ENCODE peak calls at places on chromosome 12, in six cellular contexts. One of them, this sample, is unnamed.

GRCh38 chr12:114213055-114213561 is 192.8 kb downstream of the TBX5 start:
- DNase-seq in K562: peak; percentile 17
- DNase-seq in SK-N-SH: no peak
- DNase-seq in HepG2: no peak
- DNase-seq in GM12878: no peak
- DNase-seq in H1: no peak
- DNase-seq in this sample: no peak

GRCh38 chr12:15682826-15683225 is 106.4 kb downstream of the EPS8 start:
- DNase-seq in SK-N-SH: no peak
- DNase-seq in HepG2: no peak
- DNase-seq in H1: no peak
- DNase-seq in GM12878: no peak
- DNase-seq in K562: no peak
- DNase-seq in this sample: no peak

GRCh38 chr12:110012137-110012536 is 12.9 kb downstream of the ANKRD13A start:
- DNase-seq in SK-N-SH: no peak
- DNase-seq in HepG2: peak; percentile 37
- DNase-seq in GM12878: no peak
- DNase-seq in K562: no peak
- DNase-seq in H1: no peak
- DNase-seq in this sample: no peak

GRCh38 chr12:9163392-9163791 is 44.8 kb downstream of the PZP start:
- DNase-seq in SK-N-SH: no peak
- DNase-seq in GM12878: no peak
- DNase-seq in HepG2: peak; percentile 12
- DNase-seq in H1: no peak
- DNase-seq in K562: no peak
- DNase-seq in this sample: no peak

GRCh38 chr12:93884794-93885460 is 207.8 kb downstream of the CRADD start:
- DNase-seq in HepG2: no peak
- DNase-seq in GM12878: no peak
- DNase-seq in K562: no peak
- DNase-seq in H1: no peak
- DNase-seq in SK-N-SH: no peak
- DNase-seq in this sample: no peak

GRCh38 chr12:63918788-63919300 is 74.3 kb downstream of the SRGAP1 start:
- DNase-seq in H1: no peak
- DNase-seq in GM12878: no peak
- DNase-seq in SK-N-SH: no peak
- DNase-seq in HepG2: peak; percentile 88
- DNase-seq in K562: no peak
- DNase-seq in this sample: no peak

GRCh38 chr12:121513464-121514183 is 67.2 kb downstream of the KDM2B start:
- DNase-seq in H1: peak; percentile 38
- DNase-seq in HepG2: peak; percentile 78
- DNase-seq in SK-N-SH: peak; percentile 88
- DNase-seq in K562: peak; percentile 99
- DNase-seq in GM12878: no peak
- DNase-seq in this sample: no peak

GRCh38 chr12:57240926-57241555 is 9.9 kb downstream of the STAC3 start:
- DNase-seq in SK-N-SH: peak; percentile 63
- DNase-seq in H1: no peak
- DNase-seq in K562: no peak
- DNase-seq in GM12878: no peak
- DNase-seq in HepG2: no peak
- DNase-seq in this sample: no peak

DNA sequence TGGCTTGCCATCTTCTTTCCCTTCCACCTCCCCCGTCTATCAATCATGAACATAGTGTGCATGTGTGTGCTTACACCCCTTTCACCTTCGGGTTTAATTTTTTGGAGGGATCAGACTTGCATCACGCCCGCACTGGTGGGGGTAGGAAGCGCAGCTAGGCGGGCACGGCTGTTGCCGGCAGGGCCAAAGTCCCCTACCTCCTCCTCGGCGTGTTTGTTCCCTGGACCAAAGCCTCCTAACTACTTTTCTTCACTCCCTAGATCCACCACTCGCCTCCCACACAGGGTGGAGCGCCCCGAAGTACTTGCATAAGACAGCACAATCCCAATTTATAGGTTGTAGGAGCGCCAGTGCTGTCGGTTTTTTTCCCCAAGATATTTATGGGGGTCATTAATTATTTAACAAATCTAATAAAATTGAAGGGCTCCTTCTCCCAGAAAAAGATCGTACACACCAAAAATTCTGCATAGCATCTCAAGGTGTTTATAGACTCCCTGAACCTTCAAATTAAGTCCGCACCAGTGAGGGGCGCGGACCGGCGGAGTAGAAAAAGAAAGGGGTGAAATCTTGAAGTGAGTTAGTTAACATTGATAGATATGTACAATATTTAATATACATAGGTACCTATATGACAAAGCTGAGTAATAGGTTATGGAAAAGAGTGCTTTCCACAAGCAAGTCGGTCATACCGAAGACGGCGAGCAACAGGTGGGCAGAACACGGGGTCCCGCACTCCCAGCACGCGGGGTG is 714 bp downstream of the PKP2 start:
- DNase-seq in SK-N-SH: no peak
- DNase-seq in GM12878: no peak
- DNase-seq in K562: peak; percentile 20
- DNase-seq in H1: no peak
- DNase-seq in HepG2: peak; percentile 25
- DNase-seq in this sample: no peak
- TF ChIP-seq GABPA in SK-N-SH: no peak
- TF ChIP-seq GABPA in GM12878: no peak
- TF ChIP-seq GABPA in K562: no peak
- TF ChIP-seq GABPA in H1: no peak
- TF ChIP-seq GABPA in HepG2: no peak
- TF ChIP-seq GABPA in this sample: no peak

GRCh38 chr12:96238336-96239031 is 44.3 kb downstream of the ELK3 start:
- DNase-seq in GM12878: no peak
- DNase-seq in H1: no peak
- DNase-seq in HepG2: no peak
- DNase-seq in SK-N-SH: no peak
- DNase-seq in K562: no peak
- DNase-seq in this sample: no peak

GRCh38 chr12:96240656-96241055 is 46.5 kb downstream of the ELK3 start:
- DNase-seq in H1: no peak
- DNase-seq in K562: no peak
- DNase-seq in HepG2: no peak
- DNase-seq in GM12878: no peak
- DNase-seq in SK-N-SH: peak; percentile 57
- DNase-seq in this sample: no peak

GRCh38 chr12:96240251-96240650 is 46.1 kb downstream of the ELK3 start:
- DNase-seq in H1: no peak
- DNase-seq in K562: no peak
- DNase-seq in GM12878: no peak
- DNase-seq in SK-N-SH: peak; percentile 49
- DNase-seq in HepG2: no peak
- DNase-seq in this sample: no peak

GRCh38 chr12:96241484-96242256 is 47.5 kb downstream of the ELK3 start:
- DNase-seq in GM12878: no peak
- DNase-seq in K562: no peak
- DNase-seq in HepG2: no peak
- DNase-seq in SK-N-SH: no peak
- DNase-seq in H1: no peak
- DNase-seq in this sample: no peak

GRCh38 chr12:96239711-96240234 is 45.6 kb downstream of the ELK3 start:
- DNase-seq in HepG2: no peak
- DNase-seq in GM12878: no peak
- DNase-seq in H1: no peak
- DNase-seq in SK-N-SH: peak; percentile 91
- DNase-seq in K562: no peak
- DNase-seq in this sample: no peak
- H3K27ac ChIP-seq in HepG2: no peak overlapping the region
- H3K27ac ChIP-seq in GM12878: no peak overlapping the region
- H3K27ac ChIP-seq in H1: no peak overlapping the region
- H3K27ac ChIP-seq in SK-N-SH: peak overlapping the region; percentile 53
- H3K27ac ChIP-seq in K562: no peak overlapping the region
- H3K27ac ChIP-seq in this sample: no peak overlapping the region

GRCh38 chr12:111240374-111240773 is 128.5 kb downstream of the PHETA1 start:
- DNase-seq in SK-N-SH: no peak
- DNase-seq in H1: no peak
- DNase-seq in HepG2: no peak
- DNase-seq in K562: no peak
- DNase-seq in GM12878: no peak
- DNase-seq in this sample: no peak

GRCh38 chr12:111238075-111238734 is 130.7 kb downstream of the PHETA1 start:
- DNase-seq in SK-N-SH: no peak
- DNase-seq in K562: no peak
- DNase-seq in GM12878: no peak
- DNase-seq in H1: no peak
- DNase-seq in HepG2: no peak
- DNase-seq in this sample: no peak

GRCh38 chr12:111245701-111246476 is 123.0 kb downstream of the PHETA1 start:
- DNase-seq in H1: no peak
- DNase-seq in HepG2: no peak
- DNase-seq in K562: no peak
- DNase-seq in GM12878: no peak
- DNase-seq in SK-N-SH: no peak
- DNase-seq in this sample: no peak

GRCh38 chr12:111244673-111245072 is 124.2 kb downstream of the PHETA1 start:
- DNase-seq in HepG2: no peak
- DNase-seq in H1: no peak
- DNase-seq in K562: no peak
- DNase-seq in SK-N-SH: peak; percentile 65
- DNase-seq in GM12878: no peak
- DNase-seq in this sample: no peak

GRCh38 chr12:111242190-111242589 is 126.7 kb downstream of the PHETA1 start:
- DNase-seq in GM12878: no peak
- DNase-seq in SK-N-SH: no peak
- DNase-seq in H1: no peak
- DNase-seq in HepG2: no peak
- DNase-seq in K562: no peak
- DNase-seq in this sample: peak; percentile 42
- TF ChIP-seq CTCF in GM12878: no peak
- TF ChIP-seq CTCF in SK-N-SH: no peak
- TF ChIP-seq CTCF in H1: no peak
- TF ChIP-seq CTCF in HepG2: no peak
- TF ChIP-seq CTCF in K562: no peak
- TF ChIP-seq CTCF in this sample: no peak

DNA sequence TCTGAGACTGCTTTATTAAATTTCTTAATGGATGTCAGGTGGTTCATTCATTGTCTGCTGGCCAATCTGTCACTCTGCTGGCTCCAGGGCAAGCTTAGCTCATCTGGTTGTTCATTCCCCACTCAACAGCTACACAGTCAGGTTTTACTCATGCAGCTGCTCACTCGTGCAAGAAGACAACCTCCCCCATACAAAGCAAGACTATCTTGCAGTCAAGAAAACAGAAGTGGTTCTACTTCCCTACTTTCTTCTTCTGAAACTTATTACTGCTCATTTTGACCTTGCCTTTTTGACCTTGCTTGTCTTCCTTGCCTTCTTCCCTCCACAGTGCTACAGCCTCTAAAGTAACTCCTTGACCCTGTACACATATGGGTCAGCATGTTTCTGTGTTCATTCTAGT is 277.9 kb downstream of the SSPN start:
- DNase-seq in K562: no peak
- DNase-seq in H1: no peak
- DNase-seq in GM12878: peak; percentile 84
- DNase-seq in HepG2: no peak
- DNase-seq in SK-N-SH: no peak
- DNase-seq in this sample: peak; percentile 30
- TF ChIP-seq GABPA in K562: no peak
- TF ChIP-seq GABPA in H1: no peak
- TF ChIP-seq GABPA in GM12878: peak; percentile 47
- TF ChIP-seq GABPA in HepG2: no peak
- TF ChIP-seq GABPA in SK-N-SH: no peak
- TF ChIP-seq GABPA in this sample: no peak

GRCh38 chr12:89213139-89213538 is 139.2 kb downstream of the DUSP6 start:
- DNase-seq in K562: no peak
- DNase-seq in GM12878: no peak
- DNase-seq in HepG2: no peak
- DNase-seq in H1: no peak
- DNase-seq in SK-N-SH: no peak
- DNase-seq in this sample: no peak
- H3K27ac ChIP-seq in K562: no peak overlapping the region
- H3K27ac ChIP-seq in GM12878: no peak overlapping the region
- H3K27ac ChIP-seq in HepG2: no peak overlapping the region
- H3K27ac ChIP-seq in H1: no peak overlapping the region
- H3K27ac ChIP-seq in SK-N-SH: no peak overlapping the region
- H3K27ac ChIP-seq in this sample: no peak overlapping the region